ENCODE peak calls at places on chromosome 14, in five cellular contexts. One of them, this sample, is unnamed.

GRCh38 chr14:104103061-104104005 is 17.8 kb downstream of the ASPG start:
- DNase-seq in stimulated activated CD8-positive, alpha-beta memory T cell treated with anti-CD3 and anti-CD28 coated beads, Interleukin-15, amount 100 ng/mL, for 24 hours: no peak
- DNase-seq in AG04450: no peak
- DNase-seq in GM03348: no peak
- DNase-seq in HFFc6: no peak
- DNase-seq in this sample: no peak

GRCh38 chr14:33073023-33073422 is 134.3 kb downstream of the NPAS3 start:
- DNase-seq in AG04450: no peak
- DNase-seq in HFFc6: no peak
- DNase-seq in GM03348: no peak
- DNase-seq in stimulated activated CD8-positive, alpha-beta memory T cell treated with anti-CD3 and anti-CD28 coated beads, Interleukin-15, amount 100 ng/mL, for 24 hours: no peak
- DNase-seq in this sample: no peak

GRCh38 chr14:79415726-79416125 is 795.6 kb downstream of the DIO2 start:
- DNase-seq in stimulated activated CD8-positive, alpha-beta memory T cell treated with anti-CD3 and anti-CD28 coated beads, Interleukin-15, amount 100 ng/mL, for 24 hours: no peak
- DNase-seq in GM03348: no peak
- DNase-seq in HFFc6: no peak
- DNase-seq in AG04450: no peak
- DNase-seq in this sample: no peak

GRCh38 chr14:25868521-25869314 is 729.1 kb downstream of the NOVA1 start:
- DNase-seq in GM03348: no peak
- DNase-seq in stimulated activated CD8-positive, alpha-beta memory T cell treated with anti-CD3 and anti-CD28 coated beads, Interleukin-15, amount 100 ng/mL, for 24 hours: no peak
- DNase-seq in HFFc6: no peak
- DNase-seq in AG04450: no peak
- DNase-seq in this sample: no peak

GRCh38 chr14:80213602-80214001 is 2.3 kb upstream of the DIO2 start:
- DNase-seq in GM03348: peak
- DNase-seq in stimulated activated CD8-positive, alpha-beta memory T cell treated with anti-CD3 and anti-CD28 coated beads, Interleukin-15, amount 100 ng/mL, for 24 hours: no peak
- DNase-seq in HFFc6: peak
- DNase-seq in AG04450: no peak
- DNase-seq in this sample: peak

GRCh38 chr14:79661762-79662161 is 549.5 kb downstream of the DIO2 start:
- DNase-seq in HFFc6: no peak
- DNase-seq in AG04450: no peak
- DNase-seq in stimulated activated CD8-positive, alpha-beta memory T cell treated with anti-CD3 and anti-CD28 coated beads, Interleukin-15, amount 100 ng/mL, for 24 hours: no peak
- DNase-seq in GM03348: no peak
- DNase-seq in this sample: peak

GRCh38 chr14:69326611-69327010 is 66.7 kb downstream of the GALNT16 start:
- DNase-seq in AG04450: no peak
- DNase-seq in stimulated activated CD8-positive, alpha-beta memory T cell treated with anti-CD3 and anti-CD28 coated beads, Interleukin-15, amount 100 ng/mL, for 24 hours: no peak
- DNase-seq in GM03348: no peak
- DNase-seq in HFFc6: no peak
- DNase-seq in this sample: no peak

GRCh38 chr14:94675036-94675435 is 62.8 kb downstream of the SERPINA3 start:
- DNase-seq in HFFc6: no peak
- DNase-seq in GM03348: no peak
- DNase-seq in AG04450: no peak
- DNase-seq in stimulated activated CD8-positive, alpha-beta memory T cell treated with anti-CD3 and anti-CD28 coated beads, Interleukin-15, amount 100 ng/mL, for 24 hours: no peak
- DNase-seq in this sample: no peak

GRCh38 chr14:54683882-54684794 is 117.2 kb downstream of the SAMD4A start:
- DNase-seq in AG04450: peak
- DNase-seq in stimulated activated CD8-positive, alpha-beta memory T cell treated with anti-CD3 and anti-CD28 coated beads, Interleukin-15, amount 100 ng/mL, for 24 hours: no peak
- DNase-seq in GM03348: peak
- DNase-seq in HFFc6: peak
- DNase-seq in this sample: peak

GRCh38 chr14:22791302-22791701 is 23.9 kb downstream of the SLC7A7 start:
- DNase-seq in HFFc6: peak
- DNase-seq in GM03348: peak
- DNase-seq in stimulated activated CD8-positive, alpha-beta memory T cell treated with anti-CD3 and anti-CD28 coated beads, Interleukin-15, amount 100 ng/mL, for 24 hours: no peak
- DNase-seq in AG04450: no peak
- DNase-seq in this sample: peak

GRCh38 chr14:86288336-86288735 is 758.4 kb downstream of the FLRT2 start:
- DNase-seq in AG04450: no peak
- DNase-seq in GM03348: no peak
- DNase-seq in stimulated activated CD8-positive, alpha-beta memory T cell treated with anti-CD3 and anti-CD28 coated beads, Interleukin-15, amount 100 ng/mL, for 24 hours: no peak
- DNase-seq in HFFc6: no peak
- DNase-seq in this sample: no peak

GRCh38 chr14:97178781-97179180 is 381.6 kb downstream of the VRK1 start:
- DNase-seq in stimulated activated CD8-positive, alpha-beta memory T cell treated with anti-CD3 and anti-CD28 coated beads, Interleukin-15, amount 100 ng/mL, for 24 hours: no peak
- DNase-seq in GM03348: peak
- DNase-seq in AG04450: no peak
- DNase-seq in HFFc6: no peak
- DNase-seq in this sample: peak

GRCh38 chr14:105935384-105935783 is 409.0 kb downstream of the TMEM121 start:
- DNase-seq in HFFc6: no peak
- DNase-seq in GM03348: no peak
- DNase-seq in stimulated activated CD8-positive, alpha-beta memory T cell treated with anti-CD3 and anti-CD28 coated beads, Interleukin-15, amount 100 ng/mL, for 24 hours: no peak
- DNase-seq in AG04450: no peak
- DNase-seq in this sample: no peak

GRCh38 chr14:103746706-103747105 is 31.1 kb downstream of the ZFYVE21 start:
- DNase-seq in HFFc6: peak
- DNase-seq in stimulated activated CD8-positive, alpha-beta memory T cell treated with anti-CD3 and anti-CD28 coated beads, Interleukin-15, amount 100 ng/mL, for 24 hours: no peak
- DNase-seq in AG04450: no peak
- DNase-seq in GM03348: no peak
- DNase-seq in this sample: peak

GRCh38 chr14:101101456-101102056 is 198.0 kb upstream of the RTL1 start:
- DNase-seq in stimulated activated CD8-positive, alpha-beta memory T cell treated with anti-CD3 and anti-CD28 coated beads, Interleukin-15, amount 100 ng/mL, for 24 hours: no peak
- DNase-seq in HFFc6: no peak
- DNase-seq in GM03348: peak
- DNase-seq in AG04450: no peak
- DNase-seq in this sample: no peak

GRCh38 chr14:103196716-103197115 is 73.5 kb downstream of the TNFAIP2 start:
- DNase-seq in AG04450: no peak
- DNase-seq in stimulated activated CD8-positive, alpha-beta memory T cell treated with anti-CD3 and anti-CD28 coated beads, Interleukin-15, amount 100 ng/mL, for 24 hours: no peak
- DNase-seq in GM03348: no peak
- DNase-seq in HFFc6: no peak
- DNase-seq in this sample: no peak

GRCh38 chr14:26281280-26281998 is 316.4 kb downstream of the NOVA1 start:
- DNase-seq in GM03348: peak
- DNase-seq in AG04450: peak
- DNase-seq in stimulated activated CD8-positive, alpha-beta memory T cell treated with anti-CD3 and anti-CD28 coated beads, Interleukin-15, amount 100 ng/mL, for 24 hours: no peak
- DNase-seq in HFFc6: peak
- DNase-seq in this sample: peak

GRCh38 chr14:93976477-93977057 is at the start of gene ASB2:
- DNase-seq in GM03348: peak
- DNase-seq in HFFc6: no peak
- DNase-seq in stimulated activated CD8-positive, alpha-beta memory T cell treated with anti-CD3 and anti-CD28 coated beads, Interleukin-15, amount 100 ng/mL, for 24 hours: no peak
- DNase-seq in AG04450: peak
- DNase-seq in this sample: no peak

GRCh38 chr14:25150934-25151790 is 101.2 kb upstream of the STXBP6 start:
- DNase-seq in stimulated activated CD8-positive, alpha-beta memory T cell treated with anti-CD3 and anti-CD28 coated beads, Interleukin-15, amount 100 ng/mL, for 24 hours: no peak
- DNase-seq in GM03348: peak
- DNase-seq in AG04450: no peak
- DNase-seq in HFFc6: peak
- DNase-seq in this sample: peak

GRCh38 chr14:39025810-39026627 is 77.0 kb downstream of the SEC23A start:
- DNase-seq in stimulated activated CD8-positive, alpha-beta memory T cell treated with anti-CD3 and anti-CD28 coated beads, Interleukin-15, amount 100 ng/mL, for 24 hours: no peak
- DNase-seq in HFFc6: no peak
- DNase-seq in AG04450: no peak
- DNase-seq in GM03348: no peak
- DNase-seq in this sample: no peak

GRCh38 chr14:23130875-23131274 is 11.8 kb upstream of the CEBPE start:
- DNase-seq in stimulated activated CD8-positive, alpha-beta memory T cell treated with anti-CD3 and anti-CD28 coated beads, Interleukin-15, amount 100 ng/mL, for 24 hours: no peak
- DNase-seq in GM03348: no peak
- DNase-seq in AG04450: no peak
- DNase-seq in HFFc6: no peak
- DNase-seq in this sample: no peak

GRCh38 chr14:64501326-64502171 is 2.1 kb downstream of the ZBTB25 start:
- DNase-seq in GM03348: peak
- DNase-seq in HFFc6: peak
- DNase-seq in stimulated activated CD8-positive, alpha-beta memory T cell treated with anti-CD3 and anti-CD28 coated beads, Interleukin-15, amount 100 ng/mL, for 24 hours: no peak
- DNase-seq in AG04450: no peak
- DNase-seq in this sample: peak

GRCh38 chr14:80364274-80364673 is 153.0 kb upstream of the DIO2 start:
- DNase-seq in GM03348: peak
- DNase-seq in stimulated activated CD8-positive, alpha-beta memory T cell treated with anti-CD3 and anti-CD28 coated beads, Interleukin-15, amount 100 ng/mL, for 24 hours: no peak
- DNase-seq in AG04450: no peak
- DNase-seq in HFFc6: peak
- DNase-seq in this sample: peak

GRCh38 chr14:50741571-50741970 is 73.5 kb upstream of the SAV1 start:
- DNase-seq in AG04450: no peak
- DNase-seq in stimulated activated CD8-positive, alpha-beta memory T cell treated with anti-CD3 and anti-CD28 coated beads, Interleukin-15, amount 100 ng/mL, for 24 hours: no peak
- DNase-seq in GM03348: no peak
- DNase-seq in HFFc6: peak
- DNase-seq in this sample: peak

GRCh38 chr14:88607829-88608228 is 45.0 kb downstream of the ZC3H14 start:
- DNase-seq in AG04450: no peak
- DNase-seq in HFFc6: no peak
- DNase-seq in GM03348: no peak
- DNase-seq in stimulated activated CD8-positive, alpha-beta memory T cell treated with anti-CD3 and anti-CD28 coated beads, Interleukin-15, amount 100 ng/mL, for 24 hours: no peak
- DNase-seq in this sample: no peak

GRCh38 chr14:99626041-99626648 is 18.8 kb upstream of the HHIPL1 start:
- DNase-seq in GM03348: no peak
- DNase-seq in HFFc6: no peak
- DNase-seq in AG04450: no peak
- DNase-seq in stimulated activated CD8-positive, alpha-beta memory T cell treated with anti-CD3 and anti-CD28 coated beads, Interleukin-15, amount 100 ng/mL, for 24 hours: no peak
- DNase-seq in this sample: no peak

This sample was measured in HT1080.